ENCODE peak calls at places on chromosomes 4 and X, in four cellular contexts. X is brain microvascular endothelial cell, D is IMR-90, V is GM23248. N is an unnamed sample.

GRCh38 chr4:2836391-2836859 is 7.2 kb upstream of the ADD1 start:
- DNase-seq in X (no peak), V (no peak), D (no peak), N (no peak)

GRCh38 chr4:118869808-118870342 is 18.8 kb upstream of the SYNPO2 start:
- DNase-seq in D (peak), X (peak), V (peak), N (peak)

GRCh38 chr4:48909697-48910096 is 3.1 kb upstream of the OCIAD2 start:
- DNase-seq in V (peak), X (peak), D (peak), N (peak)

GRCh38 chr4:41994461-41994860 is 4.1 kb downstream of the SLC30A9 start:
- DNase-seq in X (no peak), V (peak), D (no peak), N (no peak)

GRCh38 chrX:66012094-66012534 is 27.8 kb downstream of the VSIG4 start:
- DNase-seq in D (no peak), V (no peak), X (no peak), N (no peak)

GRCh38 chr4:137376312-137376711 is 156.0 kb downstream of the PCDH18 start:
- DNase-seq in V (no peak), X (no peak), D (no peak), N (no peak)

GRCh38 chr4:22780797-22781196 is 88.1 kb downstream of the GBA3 start:
- DNase-seq in D (no peak), X (no peak), V (no peak), N (no peak)

GRCh38 chr4:21885241-21885640 is 63.3 kb downstream of the KCNIP4 start:
- DNase-seq in X (peak), D (peak), V (peak), N (peak)

GRCh38 chr4:7886250-7886973 is 53.2 kb downstream of the AFAP1 start:
- DNase-seq in V (peak), X (no peak), D (peak), N (peak)

GRCh38 chrX:47817421-47817820 is 19.3 kb upstream of the ZNF81 start:
- DNase-seq in X (no peak), V (no peak), D (no peak), N (no peak)

GRCh38 chr4:75715105-75715799 is 9.1 kb upstream of the USO1 start:
- DNase-seq in V (peak), D (peak), X (no peak), N (peak)

GRCh38 chrX:36344301-36344700 is 424.8 kb downstream of the CFAP47 start:
- DNase-seq in V (no peak), X (no peak), D (no peak), N (no peak)

GRCh38 chrX:87003031-87003430 is 514.6 kb upstream of the KLHL4 start:
- DNase-seq in V (no peak), D (no peak), X (no peak), N (no peak)

GRCh38 chrX:75301060-75301459 is 27.2 kb downstream of the UPRT start:
- DNase-seq in D (peak), X (peak), V (peak), N (peak)

GRCh38 chr4:168486961-168487820 is 6.9 kb upstream of the DDX60L start:
- DNase-seq in V (peak), X (peak), D (peak), N (no peak)

GRCh38 chr4:53649357-53649756 is 58.1 kb upstream of the LNX1 start:
- DNase-seq in D (no peak), V (no peak), X (no peak), N (no peak)
- H3K4me3 ChIP-seq in D (no peak), V (no peak), X (no peak), N (no peak)

DNA sequence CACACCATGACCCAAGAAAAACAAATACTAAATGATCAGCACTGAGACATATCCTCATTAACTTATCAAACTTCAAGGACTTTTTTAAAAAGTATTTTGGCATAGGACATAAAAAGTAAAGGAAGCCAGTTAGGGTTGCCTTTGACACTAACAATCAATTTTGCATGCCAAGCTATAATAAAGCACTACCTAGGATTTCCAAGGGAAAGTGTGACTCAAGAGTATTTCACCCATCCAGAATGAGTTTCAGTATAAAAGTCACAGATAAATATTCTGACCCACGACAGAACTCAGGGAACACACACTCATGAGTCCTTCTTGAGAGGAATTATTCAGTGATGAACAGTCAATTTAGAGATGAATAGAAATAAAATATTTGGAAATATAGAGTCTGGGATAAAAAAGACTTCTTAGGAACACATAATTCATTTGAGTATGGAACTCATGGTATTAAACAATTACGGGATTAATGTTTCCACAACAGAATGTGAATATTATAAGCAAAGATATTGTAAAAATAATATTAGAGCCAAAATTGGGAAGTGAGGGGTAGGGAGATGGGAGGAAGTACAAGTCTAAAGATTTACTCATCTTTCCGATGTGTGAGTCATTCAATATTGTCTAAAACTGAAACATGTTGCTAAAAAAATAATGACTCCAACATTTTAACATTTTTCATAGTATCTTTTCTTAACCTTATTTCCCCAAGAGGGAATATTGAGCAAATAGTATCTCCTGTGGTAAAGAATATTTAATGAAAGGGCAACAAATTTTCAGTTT is 143.5 kb upstream of the LNX1 start:
- DNase-seq in D (peak), X (peak), V (peak), N (peak)
- H3K4me3 ChIP-seq in D (no peak), X (no peak), V (peak), N (no peak)

GRCh38 chr4:39522068-39522467 is 5.2 kb downstream of the UGDH start:
- DNase-seq in X (no peak), V (no peak), D (no peak), N (no peak)
- H3K4me3 ChIP-seq in X (no peak), V (peak), D (no peak), N (no peak)

GRCh38 chr4:46388860-46389259 is 1.1 kb downstream of the GABRA2 start:
- DNase-seq in X (no peak), D (no peak), V (no peak), N (no peak)
- H3K4me3 ChIP-seq in X (no peak), D (peak), V (no peak), N (no peak)

GRCh38 chr4:148434075-148434773 is 8.0 kb downstream of the NR3C2 start:
- DNase-seq in V (no peak), D (no peak), X (no peak), N (no peak)
- H3K4me3 ChIP-seq in V (no peak), D (no peak), X (no peak), N (no peak)

GRCh38 chrX:7045238-7045955 is 102.1 kb upstream of the STS start:
- DNase-seq in V (no peak), X (no peak), D (no peak), N (no peak)
- H3K4me3 ChIP-seq in V (no peak), X (no peak), D (no peak), N (no peak)

GRCh38 chr4:68278045-68278444 is 32.6 kb upstream of the TMPRSS11B start:
- DNase-seq in X (no peak), V (no peak), D (no peak), N (no peak)

GRCh38 chr4:68267433-68267944 is 22.0 kb upstream of the TMPRSS11B start:
- DNase-seq in D (peak), V (peak), X (peak), N (peak)

GRCh38 chr4:68272860-68273259 is 27.4 kb upstream of the TMPRSS11B start:
- DNase-seq in V (peak), X (no peak), D (no peak), N (peak)

GRCh38 chr4:68271851-68272756 is 26.6 kb upstream of the TMPRSS11B start:
- DNase-seq in V (peak), X (peak), D (peak), N (peak)
- H3K4me3 ChIP-seq in V (peak), X (peak), D (peak), N (peak)

GRCh38 chr4:76954489-76954888 is 4.9 kb downstream of the SEPTIN11 start:
- DNase-seq in V (no peak), X (no peak), D (no peak), N (no peak)
- H3K4me3 ChIP-seq in V (peak), X (no peak), D (no peak), N (no peak)